ENCODE peak calls at places on chromosomes 7 and 10, in six cellular contexts. G is A549, C is HepG2, I is SK-N-SH, J is K562, H is GM12878. F is an unnamed sample.

GRCh38 chr7:29400435-29400834 is 163.2 kb upstream of the PRR15 start:
- DNase-seq in G (no peak), C (no peak), I (no peak), J (no peak), H (no peak), F (no peak)

GRCh38 chr7:617614-618538 is 98.2 kb upstream of the PDGFA start:
- DNase-seq in G (no peak), C (peak; percentile 54), I (no peak), J (no peak), H (no peak), F (no peak)

GRCh38 chr10:122407375-122408125 is 33.0 kb downstream of the PLEKHA1 start:
- DNase-seq in G (no peak), C (no peak), I (no peak), J (no peak), H (no peak), F (no peak)

GRCh38 chr7:48390381-48391327 is 219.4 kb downstream of the ABCA13 start:
- DNase-seq in G (no peak), C (no peak), I (no peak), J (no peak), H (no peak), F (no peak)

GRCh38 chr7:106367018-106367420 is 82.2 kb upstream of the NAMPT start:
- DNase-seq in G (no peak), C (peak; percentile 20), I (no peak), J (peak; percentile 68), H (no peak), F (peak; percentile 22)

GRCh38 chr10:102148275-102148674 is 3.9 kb upstream of the NOLC1 start:
- DNase-seq in G (no peak), C (no peak), I (no peak), J (no peak), H (no peak), F (no peak)

GRCh38 chr10:101840741-101841453 is 2.7 kb downstream of the KCNIP2 start:
- DNase-seq in G (peak; percentile 86), C (peak; percentile 62), I (peak; percentile 93), J (peak; percentile 78), H (no peak), F (peak; percentile 80)

GRCh38 chr7:24580283-24580946 is 7.2 kb downstream of the PALS2 start:
- DNase-seq in G (no peak), C (peak; percentile 43), I (no peak), J (no peak), H (no peak), F (peak; percentile 48)

GRCh38 chr7:30084195-30084594 is 50.6 kb upstream of the MTURN start:
- DNase-seq in G (no peak), C (no peak), I (no peak), J (no peak), H (no peak), F (no peak)

GRCh38 chr10:59536576-59537014 is 173.1 kb downstream of the SLC16A9 start:
- DNase-seq in G (no peak), C (no peak), I (peak; percentile 19), J (no peak), H (no peak), F (peak; percentile 37)

GRCh38 chr10:8978100-8978499 is 923.6 kb downstream of the GATA3 start:
- DNase-seq in G (no peak), C (no peak), I (no peak), J (no peak), H (no peak), F (no peak)

GRCh38 chr10:112490543-112490942 is 43.5 kb downstream of the VTI1A start:
- DNase-seq in G (no peak), C (peak; percentile 97), I (peak; percentile 67), J (no peak), H (no peak), F (peak; percentile 2)

GRCh38 chr7:65379318-65379717 is 5.7 kb downstream of the ZNF92 start:
- DNase-seq in G (no peak), C (peak; percentile 72), I (no peak), J (no peak), H (no peak), F (peak; percentile 29)

GRCh38 chr10:70756710-70757360 is 28.3 kb downstream of the TBATA start:
- DNase-seq in G (no peak), C (no peak), I (no peak), J (no peak), H (no peak), F (peak; percentile 48)

GRCh38 chr7:111852081-111852480 is 289.8 kb upstream of the IMMP2L start:
- DNase-seq in G (no peak), C (no peak), I (no peak), J (no peak), H (no peak), F (no peak)

GRCh38 chr7:94431620-94432295 is 37.1 kb downstream of the COL1A2 start:
- DNase-seq in G (no peak), C (no peak), I (no peak), J (no peak), H (no peak), F (peak; percentile 86)

GRCh38 chr7:136134503-136134902 is 157.3 kb upstream of the MTPN start:
- DNase-seq in G (no peak), C (no peak), I (no peak), J (no peak), H (no peak), F (peak; percentile 44)

GRCh38 chr7:133486-133885 is 58.9 kb upstream of the FAM20C start:
- DNase-seq in G (no peak), C (no peak), I (no peak), J (no peak), H (no peak), F (no peak)

GRCh38 chr10:86178401-86179142 is 188.0 kb downstream of the GRID1 start:
- DNase-seq in G (peak; percentile 58), C (peak; percentile 24), I (peak; percentile 68), J (peak; percentile 37), H (no peak), F (no peak)

GRCh38 chr10:89351402-89352038 is 23.7 kb downstream of the IFIT3 start:
- DNase-seq in G (no peak), C (no peak), I (no peak), J (no peak), H (peak; percentile 82), F (peak; percentile 44)

GRCh38 chr7:80369321-80369720 is 142.5 kb downstream of the GNAT3 start:
- DNase-seq in G (no peak), C (no peak), I (no peak), J (no peak), H (no peak), F (no peak)

GRCh38 chr10:132375116-132375794 is 21.7 kb upstream of the PWWP2B start:
- DNase-seq in G (no peak), C (no peak), I (no peak), J (no peak), H (no peak), F (no peak)

GRCh38 chr7:84040365-84040764 is 154.2 kb downstream of the SEMA3A start:
- DNase-seq in G (no peak), C (peak; percentile 84), I (no peak), J (no peak), H (no peak), F (no peak)

GRCh38 chr10:47047577-47048532 is 136.6 kb downstream of the PTPN20 start:
- DNase-seq in G (peak; percentile 71), C (peak; percentile 41), I (peak; percentile 69), J (peak; percentile 80), H (no peak), F (peak; percentile 77)

GRCh38 chr10:67607472-67607871 is 88.5 kb downstream of the CTNNA3 start:
- DNase-seq in G (no peak), C (no peak), I (no peak), J (no peak), H (no peak), F (peak; percentile 33)

GRCh38 chr7:142855401-142855743 is 496 bp downstream of the EPHB6 start:
- DNase-seq in G (no peak), C (no peak), I (no peak), J (no peak), H (no peak), F (no peak)

GRCh38 chr7:120949393-120949799 is 1.2 kb upstream of the ING3 start:
- DNase-seq in G (no peak), C (no peak), I (no peak), J (no peak), H (no peak), F (no peak)

GRCh38 chr10:116263870-116264269 is 9.1 kb downstream of the GFRA1 start:
- DNase-seq in G (no peak), C (no peak), I (no peak), J (no peak), H (no peak), F (peak; percentile 10)

GRCh38 chr10:84089162-84089561 is 50.1 kb upstream of the GHITM start:
- DNase-seq in G (no peak), C (no peak), I (no peak), J (no peak), H (no peak), F (no peak)

GRCh38 chr10:60283397-60283796 is 106.3 kb downstream of the ANK3 start:
- DNase-seq in G (no peak), C (no peak), I (no peak), J (no peak), H (no peak), F (peak; percentile 13)

GRCh38 chr10:122459586-122460273 is 1.6 kb upstream of the HTRA1 start:
- DNase-seq in G (no peak), C (no peak), I (no peak), J (no peak), H (no peak), F (peak; percentile 58)

DNA sequence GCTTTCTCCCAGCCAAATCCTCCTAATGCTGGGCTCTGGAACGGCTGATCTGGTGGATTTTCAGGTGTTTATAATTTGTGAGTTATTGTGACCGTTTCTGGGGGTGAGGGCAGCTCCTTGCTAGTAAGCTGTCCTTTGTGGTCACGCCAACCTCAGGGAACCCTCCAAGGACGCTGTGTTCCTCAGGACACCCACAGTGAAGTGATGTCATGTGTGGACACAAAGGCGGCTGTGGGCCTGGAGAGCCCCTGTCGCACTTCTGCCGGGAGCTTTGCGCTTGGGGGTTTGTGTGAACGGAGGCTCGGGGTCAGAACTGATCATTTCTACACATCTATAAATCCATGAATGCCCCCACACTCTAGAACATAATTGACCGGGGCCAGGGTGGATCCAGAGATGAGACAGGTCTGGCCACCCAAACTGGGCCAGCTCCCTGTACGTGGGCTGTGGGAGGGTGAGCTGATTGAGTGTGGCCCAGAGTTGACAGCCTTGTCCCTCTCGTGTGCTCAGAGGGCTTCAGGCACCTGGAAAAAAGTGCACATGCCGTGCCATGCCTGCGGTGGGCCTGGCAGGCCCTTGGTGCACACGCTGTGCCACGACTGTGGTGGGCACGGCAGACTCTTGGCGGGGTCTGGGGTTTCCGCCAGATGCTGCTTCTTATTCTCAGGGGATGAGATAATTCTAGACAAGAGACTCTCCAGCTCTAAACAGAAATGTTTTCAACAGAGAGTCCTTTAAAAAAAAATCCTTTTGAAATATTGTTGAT is 130.2 kb downstream of the VIPR2 start:
- DNase-seq in G (no peak), C (no peak), I (no peak), J (no peak), H (no peak), F (no peak)
- H3K4me2 ChIP-seq in G (peak overlapping the region; percentile 77), C (no peak overlapping the region), I (no peak overlapping the region), J (no peak overlapping the region), H (no peak overlapping the region), F (no peak overlapping the region)

GRCh38 chr7:16710641-16711040 is 42.9 kb upstream of the TSPAN13 start:
- DNase-seq in G (no peak), C (no peak), I (no peak), J (no peak), H (no peak), F (no peak)
- TF ChIP-seq SMC3 in G (no peak), C (no peak), I (no peak), J (no peak), H (no peak), F (no peak)

GRCh38 chr7:140232959-140233649 is 56.3 kb upstream of the KDM7A start:
- DNase-seq in G (no peak), C (peak; percentile 52), I (no peak), J (no peak), H (peak; percentile 70), F (no peak)
- H3K4me2 ChIP-seq in G (peak overlapping the region; percentile 58), C (peak overlapping the region; percentile 96), I (no peak overlapping the region), J (no peak overlapping the region), H (peak overlapping the region; percentile 7), F (no peak overlapping the region)

GRCh38 chr10:97540669-97541500 is 31.7 kb upstream of the ANKRD2 start:
- DNase-seq in G (no peak), C (no peak), I (no peak), J (no peak), H (no peak), F (no peak)
- TF ChIP-seq SMC3 in G (no peak), C (no peak), I (no peak), J (no peak), H (no peak), F (no peak)